ENCODE peak calls at places on chromosomes 12 and 14, in four cellular contexts. One of them, this sample, is unnamed.

GRCh38 chr14:90396342-90397339 is at the start of gene CALM1:
- DNase-seq in fibroblast of pulmonary artery: peak
- DNase-seq in foreskin fibroblast: peak
- DNase-seq in GM23338: peak
- DNase-seq in this sample: peak

GRCh38 chr14:50383618-50384225 is 13.0 kb downstream of the CDKL1 start:
- DNase-seq in fibroblast of pulmonary artery: peak
- DNase-seq in foreskin fibroblast: no peak
- DNase-seq in GM23338: no peak
- DNase-seq in this sample: no peak

GRCh38 chr12:23640754-23641153 is 308.7 kb downstream of the SOX5 start:
- DNase-seq in fibroblast of pulmonary artery: no peak
- DNase-seq in foreskin fibroblast: no peak
- DNase-seq in GM23338: peak
- DNase-seq in this sample: no peak

GRCh38 chr12:121117226-121117777 is 15.4 kb upstream of the P2RX7 start:
- DNase-seq in fibroblast of pulmonary artery: no peak
- DNase-seq in foreskin fibroblast: no peak
- DNase-seq in GM23338: no peak
- DNase-seq in this sample: no peak

GRCh38 chr12:49296034-49296835 is 1.3 kb downstream of the PRPH start:
- DNase-seq in foreskin fibroblast: peak
- DNase-seq in fibroblast of pulmonary artery: no peak
- DNase-seq in GM23338: peak
- DNase-seq in this sample: peak

GRCh38 chr14:36981832-36982528 is 190.4 kb downstream of the SLC25A21 start:
- DNase-seq in foreskin fibroblast: peak
- DNase-seq in fibroblast of pulmonary artery: peak
- DNase-seq in GM23338: no peak
- DNase-seq in this sample: peak

GRCh38 chr14:65945333-65945732 is 532.8 kb downstream of the FUT8 start:
- DNase-seq in foreskin fibroblast: no peak
- DNase-seq in fibroblast of pulmonary artery: no peak
- DNase-seq in GM23338: no peak
- DNase-seq in this sample: no peak

GRCh38 chr12:78671295-78671694 is 193.3 kb upstream of the SYT1 start:
- DNase-seq in foreskin fibroblast: peak
- DNase-seq in fibroblast of pulmonary artery: peak
- DNase-seq in GM23338: no peak
- DNase-seq in this sample: peak

GRCh38 chr14:67269338-67270060 is 28.3 kb downstream of the PALS1 start:
- DNase-seq in fibroblast of pulmonary artery: peak
- DNase-seq in GM23338: peak
- DNase-seq in foreskin fibroblast: peak
- DNase-seq in this sample: no peak

GRCh38 chr14:91882776-91883175 is 15.4 kb upstream of the TC2N start:
- DNase-seq in fibroblast of pulmonary artery: no peak
- DNase-seq in foreskin fibroblast: no peak
- DNase-seq in GM23338: no peak
- DNase-seq in this sample: no peak

GRCh38 chr14:21258194-21258888 is 10.9 kb downstream of the HNRNPC start:
- DNase-seq in foreskin fibroblast: no peak
- DNase-seq in fibroblast of pulmonary artery: no peak
- DNase-seq in GM23338: no peak
- DNase-seq in this sample: no peak

GRCh38 chr12:7376196-7376595 is 67.8 kb downstream of the CD163L1 start:
- DNase-seq in foreskin fibroblast: peak
- DNase-seq in fibroblast of pulmonary artery: peak
- DNase-seq in GM23338: no peak
- DNase-seq in this sample: peak

GRCh38 chr14:67602995-67603545 is 3.0 kb upstream of the PIGH start:
- DNase-seq in foreskin fibroblast: no peak
- DNase-seq in GM23338: no peak
- DNase-seq in fibroblast of pulmonary artery: no peak
- DNase-seq in this sample: peak

GRCh38 chr12:53999596-54000104 is 311 bp upstream of the HOXC9 start:
- DNase-seq in GM23338: peak
- DNase-seq in foreskin fibroblast: peak
- DNase-seq in fibroblast of pulmonary artery: peak
- DNase-seq in this sample: peak

GRCh38 chr12:131113562-131113961 is 159.9 kb downstream of the ADGRD1 start:
- DNase-seq in fibroblast of pulmonary artery: no peak
- DNase-seq in foreskin fibroblast: no peak
- DNase-seq in GM23338: no peak
- DNase-seq in this sample: no peak

GRCh38 chr12:8948711-8949524 is 527 bp downstream of the M6PR start:
- DNase-seq in fibroblast of pulmonary artery: peak
- DNase-seq in foreskin fibroblast: peak
- DNase-seq in GM23338: peak
- DNase-seq in this sample: peak

GRCh38 chr14:71485833-71486232 is 446.4 kb upstream of the RGS6 start:
- DNase-seq in fibroblast of pulmonary artery: no peak
- DNase-seq in GM23338: no peak
- DNase-seq in foreskin fibroblast: no peak
- DNase-seq in this sample: no peak

GRCh38 chr14:101116065-101116464 is 212.5 kb upstream of the RTL1 start:
- DNase-seq in foreskin fibroblast: no peak
- DNase-seq in fibroblast of pulmonary artery: no peak
- DNase-seq in GM23338: peak
- DNase-seq in this sample: no peak

GRCh38 chr12:69470189-69471094 is at the start of gene FRS2:
- DNase-seq in GM23338: peak
- DNase-seq in foreskin fibroblast: peak
- DNase-seq in fibroblast of pulmonary artery: peak
- DNase-seq in this sample: peak
- TF ChIP-seq CTCF in GM23338: peak
- TF ChIP-seq CTCF in foreskin fibroblast: peak
- TF ChIP-seq CTCF in fibroblast of pulmonary artery: peak
- TF ChIP-seq CTCF in this sample: peak

GRCh38 chr14:63203015-63203414 is 1.2 kb upstream of the RHOJ start:
- DNase-seq in foreskin fibroblast: no peak
- DNase-seq in GM23338: no peak
- DNase-seq in fibroblast of pulmonary artery: no peak
- DNase-seq in this sample: no peak

GRCh38 chr14:63205281-63205575 is 985 bp downstream of the RHOJ start:
- DNase-seq in fibroblast of pulmonary artery: peak
- DNase-seq in foreskin fibroblast: no peak
- DNase-seq in GM23338: no peak
- DNase-seq in this sample: no peak

GRCh38 chr14:63204407-63205280 is at the start of gene RHOJ:
- DNase-seq in fibroblast of pulmonary artery: peak
- DNase-seq in GM23338: peak
- DNase-seq in foreskin fibroblast: peak
- DNase-seq in this sample: no peak

GRCh38 chr14:63203618-63204406 is 431 bp upstream of the RHOJ start:
- DNase-seq in GM23338: peak
- DNase-seq in foreskin fibroblast: peak
- DNase-seq in fibroblast of pulmonary artery: peak
- DNase-seq in this sample: peak

GRCh38 chr14:63205850-63206249 is 1.6 kb downstream of the RHOJ start:
- DNase-seq in GM23338: no peak
- DNase-seq in fibroblast of pulmonary artery: peak
- DNase-seq in foreskin fibroblast: no peak
- DNase-seq in this sample: no peak
- TF ChIP-seq CTCF in GM23338: no peak
- TF ChIP-seq CTCF in fibroblast of pulmonary artery: no peak
- TF ChIP-seq CTCF in foreskin fibroblast: no peak
- TF ChIP-seq CTCF in this sample: no peak

GRCh38 chr14:103561381-103562134 is 899 bp downstream of the BAG5 start:
- DNase-seq in fibroblast of pulmonary artery: peak
- DNase-seq in GM23338: peak
- DNase-seq in foreskin fibroblast: peak
- DNase-seq in this sample: peak
- TF ChIP-seq CTCF in fibroblast of pulmonary artery: no peak
- TF ChIP-seq CTCF in GM23338: no peak
- TF ChIP-seq CTCF in foreskin fibroblast: no peak
- TF ChIP-seq CTCF in this sample: no peak

GRCh38 chr14:35532783-35533356 is 1.1 kb upstream of the INSM2 start:
- DNase-seq in GM23338: no peak
- DNase-seq in fibroblast of pulmonary artery: no peak
- DNase-seq in foreskin fibroblast: no peak
- DNase-seq in this sample: peak

GRCh38 chr14:35534884-35535793 is 1.2 kb downstream of the INSM2 start:
- DNase-seq in fibroblast of pulmonary artery: peak
- DNase-seq in foreskin fibroblast: peak
- DNase-seq in GM23338: peak
- DNase-seq in this sample: peak

GRCh38 chr14:35535794-35536112 is 1.8 kb downstream of the INSM2 start:
- DNase-seq in fibroblast of pulmonary artery: no peak
- DNase-seq in GM23338: no peak
- DNase-seq in foreskin fibroblast: peak
- DNase-seq in this sample: no peak

GRCh38 chr14:35533357-35534129 is 421 bp upstream of the INSM2 start:
- DNase-seq in foreskin fibroblast: peak
- DNase-seq in GM23338: peak
- DNase-seq in fibroblast of pulmonary artery: peak
- DNase-seq in this sample: peak

GRCh38 chr14:35534130-35534883 is at the start of gene INSM2:
- DNase-seq in GM23338: peak
- DNase-seq in foreskin fibroblast: peak
- DNase-seq in fibroblast of pulmonary artery: peak
- DNase-seq in this sample: peak
- TF ChIP-seq CTCF in GM23338: peak
- TF ChIP-seq CTCF in foreskin fibroblast: no peak
- TF ChIP-seq CTCF in fibroblast of pulmonary artery: no peak
- TF ChIP-seq CTCF in this sample: no peak

DNA sequence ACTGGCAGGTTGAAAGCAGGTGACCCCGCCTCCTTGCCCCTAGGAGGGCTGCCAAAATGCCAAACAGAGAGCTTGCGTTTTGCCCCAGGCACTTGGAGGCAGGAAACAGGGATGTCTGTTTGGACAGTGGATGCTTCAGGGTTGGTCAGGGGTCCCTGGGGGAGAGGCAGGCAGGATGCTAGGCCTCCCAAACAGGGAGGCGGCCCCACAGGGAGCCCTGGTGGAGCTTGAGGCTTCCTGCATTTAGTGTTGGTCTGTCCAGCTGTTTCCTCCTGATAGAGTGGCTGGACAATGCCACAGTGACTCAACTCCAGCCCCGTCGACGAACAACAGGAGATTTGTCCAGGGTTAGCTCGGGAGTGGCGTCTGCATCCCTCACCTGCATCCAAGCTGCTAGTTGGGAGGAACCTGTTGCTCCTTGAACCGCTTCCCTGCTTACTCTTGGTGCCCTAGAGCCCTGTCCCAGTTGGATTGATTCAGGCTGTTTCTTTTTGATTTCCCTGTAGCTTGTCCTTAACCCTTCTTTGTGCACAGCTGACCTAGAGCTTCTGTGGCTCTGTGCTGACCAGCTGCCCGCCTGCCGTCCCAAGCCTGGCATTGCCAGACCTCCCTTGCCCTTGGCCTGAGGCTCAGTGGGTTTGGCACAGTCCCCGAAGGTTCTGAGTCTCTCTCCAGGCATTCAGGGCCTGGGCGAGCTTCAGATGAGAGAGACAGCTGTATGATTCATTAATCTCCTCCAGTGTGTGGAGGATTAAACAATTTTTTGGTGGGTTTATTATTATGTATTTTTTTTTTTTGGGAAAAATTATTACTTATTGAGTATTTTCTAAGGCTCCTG is 45.9 kb downstream of the TSPAN9 start:
- DNase-seq in fibroblast of pulmonary artery: peak
- DNase-seq in GM23338: peak
- DNase-seq in foreskin fibroblast: peak
- DNase-seq in this sample: peak
- TF ChIP-seq CTCF in fibroblast of pulmonary artery: peak
- TF ChIP-seq CTCF in GM23338: no peak
- TF ChIP-seq CTCF in foreskin fibroblast: peak
- TF ChIP-seq CTCF in this sample: no peak

DNA sequence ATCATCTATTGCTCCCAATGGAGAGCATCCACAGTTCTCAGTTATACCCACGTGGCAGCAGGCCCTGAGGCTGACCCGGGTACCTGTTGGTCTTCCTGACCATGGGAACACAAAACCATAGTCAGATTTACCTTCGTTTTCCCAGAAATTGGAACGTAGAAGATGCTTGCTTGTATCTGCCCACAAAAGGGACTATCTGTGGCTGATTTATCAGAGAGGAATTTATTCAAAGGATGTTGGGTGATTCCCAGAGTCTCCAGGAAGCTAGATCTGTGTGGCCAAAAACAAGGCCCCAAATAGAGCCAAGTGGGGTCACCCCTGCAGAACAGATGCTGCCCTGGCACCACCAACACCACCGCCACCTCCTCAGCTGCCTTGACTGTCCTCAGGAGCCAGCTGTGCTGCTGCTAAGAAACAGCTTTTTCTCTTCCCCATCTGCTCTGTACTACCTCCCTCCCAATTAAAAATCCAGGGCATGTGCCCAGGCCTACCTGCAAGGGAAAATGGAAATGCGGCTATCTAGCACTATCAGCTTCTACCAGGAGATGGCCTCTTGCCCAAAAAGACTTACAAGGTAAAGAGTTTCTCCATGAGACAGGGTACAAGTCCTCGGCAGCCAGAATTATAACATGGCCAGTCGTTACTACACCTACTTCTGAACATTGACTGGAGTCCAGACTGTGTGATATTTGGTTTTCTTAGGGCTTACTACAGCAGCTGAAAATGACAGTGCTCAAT is 128.6 kb upstream of the PLEKHG7 start:
- DNase-seq in foreskin fibroblast: peak
- DNase-seq in GM23338: peak
- DNase-seq in fibroblast of pulmonary artery: no peak
- DNase-seq in this sample: peak
- TF ChIP-seq CTCF in foreskin fibroblast: peak
- TF ChIP-seq CTCF in GM23338: peak
- TF ChIP-seq CTCF in fibroblast of pulmonary artery: peak
- TF ChIP-seq CTCF in this sample: peak

DNA sequence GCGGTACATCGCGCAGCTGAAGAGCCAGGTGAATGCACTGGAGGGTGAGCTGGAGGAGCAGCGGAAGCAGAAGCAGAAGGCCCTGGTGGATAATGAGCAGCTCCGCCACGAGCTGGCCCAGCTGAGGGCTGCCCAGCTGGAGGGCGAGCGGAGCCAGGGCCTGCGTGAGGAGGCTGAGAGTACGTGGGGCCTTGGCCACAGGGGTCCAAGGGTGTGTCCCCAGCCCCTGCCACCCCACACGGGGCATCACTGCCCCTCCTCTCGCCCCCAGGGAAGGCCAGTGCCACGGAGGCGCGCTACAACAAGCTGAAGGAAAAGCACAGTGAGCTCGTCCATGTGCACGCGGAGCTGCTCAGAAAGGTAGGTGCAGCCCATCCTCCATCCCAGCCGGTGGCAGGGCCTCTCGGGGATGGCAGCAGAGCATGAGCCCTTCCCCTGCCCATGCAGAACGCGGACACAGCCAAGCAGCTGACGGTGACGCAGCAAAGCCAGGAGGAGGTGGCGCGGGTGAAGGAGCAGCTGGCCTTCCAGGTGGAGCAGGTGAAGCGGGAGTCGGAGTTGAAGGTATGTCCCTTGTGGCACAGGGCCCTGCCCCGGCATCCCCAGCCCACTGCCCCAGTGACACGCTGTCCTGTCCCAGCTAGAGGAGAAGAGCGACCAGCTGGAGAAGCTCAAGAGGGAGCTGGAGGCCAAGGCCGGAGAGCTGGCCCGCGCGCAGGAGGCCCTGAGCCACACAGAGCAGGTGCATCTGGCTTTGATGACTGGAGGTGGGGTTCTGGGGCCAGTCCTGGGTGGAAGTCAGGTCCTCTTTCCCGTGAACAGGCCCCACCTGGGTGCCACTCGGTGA is 21.0 kb downstream of the HIP1R start:
- DNase-seq in fibroblast of pulmonary artery: no peak
- DNase-seq in foreskin fibroblast: no peak
- DNase-seq in GM23338: no peak
- DNase-seq in this sample: no peak
- TF ChIP-seq CTCF in fibroblast of pulmonary artery: no peak
- TF ChIP-seq CTCF in foreskin fibroblast: no peak
- TF ChIP-seq CTCF in GM23338: no peak
- TF ChIP-seq CTCF in this sample: no peak

GRCh38 chr12:30134229-30134628 is 350.5 kb upstream of the TMTC1 start:
- DNase-seq in foreskin fibroblast: peak
- DNase-seq in GM23338: peak
- DNase-seq in fibroblast of pulmonary artery: no peak
- DNase-seq in this sample: peak
- TF ChIP-seq CTCF in foreskin fibroblast: no peak
- TF ChIP-seq CTCF in GM23338: peak
- TF ChIP-seq CTCF in fibroblast of pulmonary artery: no peak
- TF ChIP-seq CTCF in this sample: peak

This sample was measured in MCF 10A.